ENCODE peak calls at places on chromosomes 6 and 20, in four cellular contexts. One of them, this sample, is unnamed.

GRCh38 chr6:18308070-18308735 is 43.9 kb upstream of the DEK start:
- DNase-seq in keratinocyte: no peak
- DNase-seq in cardiac muscle cell: peak
- DNase-seq in brain microvascular endothelial cell: no peak
- DNase-seq in this sample: no peak

GRCh38 chr6:136761227-136761922 is 30.9 kb downstream of the MAP3K5 start:
- DNase-seq in keratinocyte: no peak
- DNase-seq in brain microvascular endothelial cell: no peak
- DNase-seq in cardiac muscle cell: peak
- DNase-seq in this sample: no peak

GRCh38 chr6:67916389-67916788 is 718.7 kb upstream of the ADGRB3 start:
- DNase-seq in brain microvascular endothelial cell: no peak
- DNase-seq in keratinocyte: no peak
- DNase-seq in cardiac muscle cell: no peak
- DNase-seq in this sample: no peak

GRCh38 chr20:44691424-44692423 is 23.4 kb upstream of the CCN5 start:
- DNase-seq in keratinocyte: no peak
- DNase-seq in cardiac muscle cell: no peak
- DNase-seq in brain microvascular endothelial cell: no peak
- DNase-seq in this sample: peak

GRCh38 chr6:119172813-119173212 is 94.3 kb upstream of the FAM184A start:
- DNase-seq in keratinocyte: no peak
- DNase-seq in cardiac muscle cell: no peak
- DNase-seq in brain microvascular endothelial cell: no peak
- DNase-seq in this sample: no peak

GRCh38 chr20:43681991-43682410 is 15.1 kb downstream of the MYBL2 start:
- DNase-seq in cardiac muscle cell: no peak
- DNase-seq in brain microvascular endothelial cell: no peak
- DNase-seq in keratinocyte: no peak
- DNase-seq in this sample: no peak

GRCh38 chr6:446418-447366 is 55.1 kb downstream of the IRF4 start:
- DNase-seq in brain microvascular endothelial cell: no peak
- DNase-seq in keratinocyte: no peak
- DNase-seq in cardiac muscle cell: no peak
- DNase-seq in this sample: no peak

GRCh38 chr6:12490904-12491571 is 200.9 kb downstream of the EDN1 start:
- DNase-seq in keratinocyte: no peak
- DNase-seq in brain microvascular endothelial cell: peak
- DNase-seq in cardiac muscle cell: no peak
- DNase-seq in this sample: peak

GRCh38 chr6:106425382-106425781 is 64.9 kb downstream of the CRYBG1 start:
- DNase-seq in brain microvascular endothelial cell: no peak
- DNase-seq in keratinocyte: no peak
- DNase-seq in cardiac muscle cell: no peak
- DNase-seq in this sample: no peak

GRCh38 chr6:145141609-145142008 is 593.7 kb downstream of the EPM2A start:
- DNase-seq in brain microvascular endothelial cell: no peak
- DNase-seq in keratinocyte: no peak
- DNase-seq in cardiac muscle cell: no peak
- DNase-seq in this sample: no peak

GRCh38 chr6:145139451-145139850 is 595.9 kb downstream of the EPM2A start:
- DNase-seq in keratinocyte: no peak
- DNase-seq in brain microvascular endothelial cell: no peak
- DNase-seq in cardiac muscle cell: peak
- DNase-seq in this sample: no peak

GRCh38 chr6:145139895-145140294 is 595.4 kb downstream of the EPM2A start:
- DNase-seq in cardiac muscle cell: no peak
- DNase-seq in keratinocyte: no peak
- DNase-seq in brain microvascular endothelial cell: no peak
- DNase-seq in this sample: no peak

GRCh38 chr6:145143379-145143778 is 591.9 kb downstream of the EPM2A start:
- DNase-seq in keratinocyte: no peak
- DNase-seq in cardiac muscle cell: no peak
- DNase-seq in brain microvascular endothelial cell: no peak
- DNase-seq in this sample: no peak

GRCh38 chr6:145142958-145143357 is 592.4 kb downstream of the EPM2A start:
- DNase-seq in cardiac muscle cell: no peak
- DNase-seq in brain microvascular endothelial cell: no peak
- DNase-seq in keratinocyte: no peak
- DNase-seq in this sample: no peak
- TF ChIP-seq CTCF in cardiac muscle cell: no peak
- TF ChIP-seq CTCF in brain microvascular endothelial cell: no peak
- TF ChIP-seq CTCF in keratinocyte: no peak
- TF ChIP-seq CTCF in this sample: no peak

GRCh38 chr6:15682965-15683822 is 20.4 kb upstream of the DTNBP1 start:
- DNase-seq in keratinocyte: no peak
- DNase-seq in cardiac muscle cell: no peak
- DNase-seq in brain microvascular endothelial cell: no peak
- DNase-seq in this sample: no peak
- H3K4me3 ChIP-seq in keratinocyte: no peak
- H3K4me3 ChIP-seq in cardiac muscle cell: no peak
- H3K4me3 ChIP-seq in brain microvascular endothelial cell: no peak
- H3K4me3 ChIP-seq in this sample: no peak

GRCh38 chr20:46368902-46369268 is 37.5 kb downstream of the ELMO2 start:
- DNase-seq in brain microvascular endothelial cell: no peak
- DNase-seq in keratinocyte: no peak
- DNase-seq in cardiac muscle cell: no peak
- DNase-seq in this sample: no peak
- H3K27ac ChIP-seq in brain microvascular endothelial cell: no peak
- H3K27ac ChIP-seq in keratinocyte: no peak
- H3K27ac ChIP-seq in cardiac muscle cell: no peak
- H3K27ac ChIP-seq in this sample: no peak

GRCh38 chr6:138945354-138945753 is 42.7 kb downstream of the REPS1 start:
- DNase-seq in brain microvascular endothelial cell: no peak
- DNase-seq in keratinocyte: no peak
- DNase-seq in cardiac muscle cell: no peak
- DNase-seq in this sample: no peak
- TF ChIP-seq CTCF in brain microvascular endothelial cell: peak
- TF ChIP-seq CTCF in keratinocyte: peak
- TF ChIP-seq CTCF in cardiac muscle cell: peak
- TF ChIP-seq CTCF in this sample: no peak

GRCh38 chr20:57092112-57092899 is 174.1 kb downstream of the BMP7 start:
- DNase-seq in brain microvascular endothelial cell: peak
- DNase-seq in keratinocyte: no peak
- DNase-seq in cardiac muscle cell: peak
- DNase-seq in this sample: no peak
- H3K4me3 ChIP-seq in brain microvascular endothelial cell: no peak
- H3K4me3 ChIP-seq in keratinocyte: no peak
- H3K4me3 ChIP-seq in cardiac muscle cell: no peak
- H3K4me3 ChIP-seq in this sample: no peak

GRCh38 chr6:128844598-128844997 is 38.3 kb upstream of the LAMA2 start:
- DNase-seq in cardiac muscle cell: no peak
- DNase-seq in brain microvascular endothelial cell: no peak
- DNase-seq in keratinocyte: no peak
- DNase-seq in this sample: no peak

GRCh38 chr6:128848169-128848935 is 34.6 kb upstream of the LAMA2 start:
- DNase-seq in keratinocyte: no peak
- DNase-seq in cardiac muscle cell: no peak
- DNase-seq in brain microvascular endothelial cell: peak
- DNase-seq in this sample: no peak

GRCh38 chr6:128847481-128848168 is 35.3 kb upstream of the LAMA2 start:
- DNase-seq in cardiac muscle cell: no peak
- DNase-seq in brain microvascular endothelial cell: no peak
- DNase-seq in keratinocyte: no peak
- DNase-seq in this sample: no peak
- H3K27ac ChIP-seq in cardiac muscle cell: no peak
- H3K27ac ChIP-seq in brain microvascular endothelial cell: no peak
- H3K27ac ChIP-seq in keratinocyte: no peak
- H3K27ac ChIP-seq in this sample: no peak

GRCh38 chr6:30928677-30929076 is 3.3 kb downstream of the SFTA2 start:
- DNase-seq in cardiac muscle cell: no peak
- DNase-seq in brain microvascular endothelial cell: no peak
- DNase-seq in keratinocyte: no peak
- DNase-seq in this sample: no peak
- TF ChIP-seq CTCF in cardiac muscle cell: no peak
- TF ChIP-seq CTCF in brain microvascular endothelial cell: no peak
- TF ChIP-seq CTCF in keratinocyte: no peak
- TF ChIP-seq CTCF in this sample: no peak

This sample was measured in thoracic aorta.